ENCODE peak calls at places on chromosome 2, in nine cellular contexts. X, W, J, B, L, C, O, P and Y are unnamed samples.

GRCh38 chr2:165474621-165475269 is 5.2 kb downstream of the CSRNP3 start:
- DNase-seq in X (no peak), W (no peak), J (no peak), B (no peak), L (no peak), C (no peak), O (no peak), P (peak; percentile 36), Y (no peak)

GRCh38 chr2:67974564-67975430 is 88.0 kb downstream of the C1D start:
- DNase-seq in X (peak; percentile 2), W (peak; percentile 25), J (peak; percentile 61), B (no peak), L (no peak), C (peak; percentile 68), O (peak; percentile 32), P (no peak), Y (peak; percentile 71)

GRCh38 chr2:642431-642815 is 34.8 kb downstream of the TMEM18 start:
- DNase-seq in X (no peak), W (no peak), J (no peak), B (no peak), L (no peak), C (no peak), O (no peak), P (no peak), Y (no peak)

GRCh38 chr2:16082276-16082675 is 141.9 kb downstream of the MYCN start:
- DNase-seq in X (no peak), W (no peak), J (no peak), B (no peak), L (no peak), C (no peak), O (no peak), P (no peak), Y (no peak)

GRCh38 chr2:101307950-101308431 is 510 bp downstream of the RNF149 start:
- DNase-seq in X (no peak), W (no peak), J (peak; percentile 63), B (peak; percentile 36), L (no peak), C (peak; percentile 24), O (no peak), P (no peak), Y (no peak)

GRCh38 chr2:7020468-7020867 is 103.3 kb downstream of the RNF144A start:
- DNase-seq in X (no peak), W (no peak), J (no peak), B (no peak), L (no peak), C (no peak), O (no peak), P (no peak), Y (no peak)

GRCh38 chr2:151757861-151758260 is 23.6 kb upstream of the NEB start:
- DNase-seq in X (no peak), W (no peak), J (no peak), B (no peak), L (no peak), C (no peak), O (no peak), P (no peak), Y (peak; percentile 65)

GRCh38 chr2:225182126-225182525 is 139.9 kb upstream of the DOCK10 start:
- DNase-seq in X (no peak), W (no peak), J (no peak), B (no peak), L (no peak), C (no peak), O (no peak), P (no peak), Y (no peak)

GRCh38 chr2:17270894-17271293 is 247.3 kb downstream of the RAD51AP2 start:
- DNase-seq in X (no peak), W (no peak), J (no peak), B (no peak), L (no peak), C (no peak), O (no peak), P (no peak), Y (no peak)

GRCh38 chr2:154433010-154433409 is 265.5 kb upstream of the KCNJ3 start:
- DNase-seq in X (no peak), W (no peak), J (no peak), B (no peak), L (no peak), C (no peak), O (no peak), P (no peak), Y (no peak)

GRCh38 chr2:220078439-220078838 is 451.0 kb downstream of the SLC4A3 start:
- DNase-seq in X (no peak), W (no peak), J (no peak), B (no peak), L (no peak), C (peak; percentile 95), O (no peak), P (no peak), Y (no peak)

GRCh38 chr2:28216320-28216719 is 176.3 kb upstream of the FOSL2 start:
- DNase-seq in X (no peak), W (no peak), J (no peak), B (no peak), L (no peak), C (no peak), O (no peak), P (no peak), Y (no peak)

GRCh38 chr2:234257859-234258561 is 207.5 kb downstream of the SPP2 start:
- DNase-seq in X (no peak), W (no peak), J (no peak), B (no peak), L (peak; percentile 95), C (peak; percentile 98), O (peak; percentile 18), P (no peak), Y (peak; percentile 96)

GRCh38 chr2:188512456-188512855 is 220.8 kb downstream of the GULP1 start:
- DNase-seq in X (no peak), W (no peak), J (no peak), B (no peak), L (peak; percentile 30), C (peak; percentile 81), O (no peak), P (no peak), Y (peak; percentile 69)

GRCh38 chr2:241040811-241041334 is 42.5 kb downstream of the SNED1 start:
- DNase-seq in X (no peak), W (no peak), J (no peak), B (no peak), L (no peak), C (no peak), O (no peak), P (no peak), Y (no peak)